ENCODE peak calls at places on chromosomes 6 and 20, in five cellular contexts. N is body of pancreas, A is Peyer's patch, P is PC-3, S is esophagus muscularis mucosa. I is an unnamed sample. For H3K9me3, the result is how much of the 10 kb centered on the place peaks cover.

GRCh38 chr20:49786671-49787370 is 25.8 kb upstream of the SLC9A8 start:
- DNase-seq in N (no peak), A (no peak), P (peak), S (no peak), I (no peak)

GRCh38 chr6:125887372-125887771 is 69.2 kb upstream of the HINT3 start:
- DNase-seq in N (no peak), A (no peak), P (no peak), S (no peak), I (no peak)

GRCh38 chr6:74289881-74290280 is 593.9 kb downstream of the CD109 start:
- DNase-seq in N (no peak), A (no peak), P (peak), S (no peak), I (no peak)

GRCh38 chr6:72283571-72283970 is 338.3 kb upstream of the KCNQ5 start:
- DNase-seq in N (no peak), A (no peak), P (no peak), S (no peak), I (no peak)

GRCh38 chr6:14729186-14729871 is 516.5 kb upstream of the JARID2 start:
- DNase-seq in N (no peak), A (no peak), P (no peak), S (no peak), I (no peak)

GRCh38 chr6:40371621-40372020 is 215.5 kb downstream of the LRFN2 start:
- DNase-seq in N (no peak), A (no peak), P (no peak), S (no peak), I (no peak)

GRCh38 chr6:13492357-13492756 is 5.0 kb upstream of the GFOD1 start:
- DNase-seq in N (no peak), A (no peak), P (no peak), S (no peak), I (no peak)

GRCh38 chr20:31497838-31498540 is 16.3 kb upstream of the HM13 start:
- DNase-seq in N (peak), A (no peak), P (no peak), S (no peak), I (no peak)

GRCh38 chr20:39190666-39191570 is 228.8 kb downstream of the DHX35 start:
- DNase-seq in N (peak), A (no peak), P (peak), S (no peak), I (no peak)

GRCh38 chr6:89412071-89413005 is at the start of gene RRAGD:
- DNase-seq in N (peak), A (peak), P (peak), S (no peak), I (peak)

GRCh38 chr6:100088009-100088408 is 94.0 kb upstream of the MCHR2 start:
- DNase-seq in N (no peak), A (no peak), P (peak), S (no peak), I (no peak)

GRCh38 chr6:33324139-33324538 is 6.6 kb upstream of the ZBTB22 start:
- DNase-seq in N (no peak), A (no peak), P (no peak), S (no peak), I (no peak)

GRCh38 chr6:35599761-35600658 is 87.3 kb upstream of the TULP1 start:
- DNase-seq in N (no peak), A (no peak), P (no peak), S (no peak), I (no peak)

GRCh38 chr20:58981564-58982364 is 708 bp downstream of the NELFCD start:
- DNase-seq in N (no peak), A (peak), P (peak), S (no peak), I (no peak)
- H3K27ac ChIP-seq in N (peak), A (peak), P (no peak), S (peak), I (no peak)

GRCh38 chr6:138290563-138290962 is 72.3 kb upstream of the PBOV1 start:
- DNase-seq in N (no peak), A (no peak), P (no peak), S (no peak), I (no peak)

GRCh38 chr6:138287144-138287955 is 69.1 kb upstream of the PBOV1 start:
- DNase-seq in N (peak), A (peak), P (peak), S (no peak), I (peak)

GRCh38 chr6:138286698-138287097 is 68.4 kb upstream of the PBOV1 start:
- DNase-seq in N (no peak), A (no peak), P (no peak), S (no peak), I (no peak)

GRCh38 chr6:138289739-138290138 is 71.4 kb upstream of the PBOV1 start:
- DNase-seq in N (peak), A (no peak), P (peak), S (no peak), I (no peak)

DNA sequence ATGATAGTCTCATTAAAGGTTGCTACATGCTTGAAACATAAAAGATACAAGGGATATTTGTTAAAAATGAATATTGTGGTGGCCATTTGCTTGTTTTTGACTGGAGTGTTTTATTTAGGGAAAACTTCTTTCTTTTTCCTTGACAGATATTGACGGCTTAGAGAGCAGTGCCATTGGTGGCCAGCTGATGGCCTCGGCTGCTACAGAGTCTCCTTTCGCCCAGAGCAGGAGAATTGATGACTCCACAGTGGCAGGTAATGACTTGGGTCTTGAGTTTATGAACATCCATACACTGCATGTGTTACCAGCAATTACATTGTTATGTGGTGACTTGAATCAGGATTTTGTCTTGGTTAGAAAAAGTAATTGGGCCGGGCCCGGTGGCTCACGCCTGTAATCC is 67.5 kb upstream of the PBOV1 start:
- DNase-seq in N (no peak), A (no peak), P (no peak), S (no peak), I (no peak)
- TF ChIP-seq CTCF in N (no peak), A (no peak), P (peak), S (no peak), I (no peak)

DNA sequence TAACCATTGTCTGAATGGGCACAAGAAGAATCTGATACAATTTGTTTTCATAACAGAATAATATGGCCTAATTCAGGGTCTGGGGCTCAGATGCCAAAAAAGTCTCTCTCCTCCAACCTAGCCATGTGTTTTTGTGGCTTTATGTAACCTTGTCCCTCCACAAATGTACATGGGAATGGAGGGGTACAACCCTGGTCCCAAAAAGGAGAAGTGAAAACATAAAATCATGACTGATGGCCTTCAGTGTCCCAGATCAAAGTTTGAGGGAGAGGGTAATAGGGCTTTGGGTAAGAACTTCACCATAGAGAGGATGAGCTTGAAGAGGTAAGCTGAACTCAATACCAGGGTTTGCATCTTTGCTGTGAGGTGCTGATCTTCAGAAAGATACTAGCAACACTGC is 136.3 kb upstream of the BACH2 start:
- DNase-seq in N (no peak), A (no peak), P (no peak), S (no peak), I (no peak)
- H3K9me3 ChIP-seq in N (under half), A (under half), P (under half), S (under half), I (under half)

GRCh38 chr6:164322533-164322932 is 908.0 kb downstream of the QKI start:
- DNase-seq in N (no peak), A (no peak), P (peak), S (no peak), I (no peak)
- H3K27ac ChIP-seq in N (peak), A (peak), P (peak), S (no peak), I (no peak)

GRCh38 chr20:45117581-45117980 is 2.6 kb upstream of the WFDC5 start:
- DNase-seq in N (no peak), A (peak), P (peak), S (peak), I (no peak)
- TF ChIP-seq CTCF in N (no peak), A (no peak), P (no peak), S (no peak), I (no peak)

GRCh38 chr6:168517742-168518347 is 76.9 kb downstream of the SMOC2 start:
- DNase-seq in N (no peak), A (no peak), P (no peak), S (no peak), I (no peak)

GRCh38 chr6:168515376-168515775 is 74.4 kb downstream of the SMOC2 start:
- DNase-seq in N (no peak), A (no peak), P (no peak), S (no peak), I (no peak)

GRCh38 chr6:168516941-168517741 is 76.2 kb downstream of the SMOC2 start:
- DNase-seq in N (no peak), A (no peak), P (no peak), S (no peak), I (no peak)

GRCh38 chr6:168518348-168518745 is 77.4 kb downstream of the SMOC2 start:
- DNase-seq in N (no peak), A (no peak), P (no peak), S (no peak), I (no peak)

GRCh38 chr6:168518867-168519266 is 77.9 kb downstream of the SMOC2 start:
- DNase-seq in N (no peak), A (no peak), P (no peak), S (no peak), I (no peak)
- H3K9me3 ChIP-seq in N (under half), A (under half), P (under half), S (under half), I (under half)

DNA sequence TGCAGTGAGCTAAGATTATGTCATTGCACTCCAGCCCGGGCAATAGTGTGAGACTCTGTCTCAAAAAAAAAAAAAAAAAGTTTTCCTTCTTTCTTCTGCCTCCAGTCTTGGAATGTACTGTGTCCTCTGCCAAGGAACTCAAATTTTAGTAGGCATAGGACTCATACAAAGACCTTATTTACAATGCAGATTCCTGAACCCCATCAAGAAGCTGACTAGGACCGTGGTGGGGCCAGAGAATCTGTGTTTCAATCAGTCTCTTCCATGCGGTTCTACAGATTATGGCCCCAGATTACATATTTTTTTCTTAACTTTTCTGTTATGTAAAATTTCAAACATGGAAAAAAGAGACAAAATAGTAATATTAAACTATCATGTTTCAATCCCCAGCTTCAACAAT is 29.8 kb upstream of the PIM1 start:
- DNase-seq in N (no peak), A (no peak), P (no peak), S (no peak), I (no peak)
- H3K27ac ChIP-seq in N (no peak), A (no peak), P (no peak), S (peak), I (no peak)

I was measured in CD4-positive, alpha-beta T cell.